ENCODE peak calls at places on chromosomes 4 and X, in seven cellular contexts. U, P, Z, H, V, F and K are unnamed samples. For H3K4me1, the result is how much of the 10 kb centered on the place peaks cover.

GRCh38 chrX:39425124-39425806 is 624.0 kb downstream of the MID1IP1 start:
- DNase-seq in H (no peak), P (no peak), Z (no peak), V (no peak), U (no peak), F (no peak), K (no peak)

GRCh38 chr4:138669479-138670165 is 346.0 kb upstream of the NOCT start:
- DNase-seq in P (no peak), F (peak), Z (no peak), H (no peak), V (no peak), U (no peak), K (no peak)

GRCh38 chrX:101764538-101764937 is 104.9 kb upstream of the ARMCX2 start:
- DNase-seq in P (no peak), Z (no peak), U (no peak), H (no peak), V (no peak), F (no peak), K (no peak)

GRCh38 chrX:13418126-13419091 is 98.6 kb upstream of the ATXN3L start:
- DNase-seq in V (no peak), P (no peak), F (peak), U (no peak), Z (no peak), H (no peak), K (no peak)

GRCh38 chr4:14223461-14223860 is 595.9 kb upstream of the BOD1L1 start:
- DNase-seq in U (no peak), V (no peak), Z (no peak), F (no peak), P (no peak), H (no peak), K (no peak)

GRCh38 chr4:646460-646859 is 21.1 kb downstream of the PDE6B start:
- DNase-seq in Z (peak), F (no peak), U (no peak), P (no peak), H (no peak), V (no peak), K (no peak)

GRCh38 chr4:107011312-107011711 is 24.8 kb downstream of the DKK2 start:
- DNase-seq in Z (no peak), U (no peak), P (no peak), F (no peak), V (no peak), H (no peak), K (no peak)

GRCh38 chrX:49000640-49001039 is 1.4 kb downstream of the GRIPAP1 start:
- DNase-seq in V (no peak), P (no peak), Z (peak), H (no peak), F (no peak), U (no peak), K (no peak)

GRCh38 chr4:174865418-174865985 is 36.5 kb upstream of the GLRA3 start:
- DNase-seq in F (no peak), V (no peak), U (no peak), P (no peak), Z (no peak), H (no peak), K (no peak)

GRCh38 chr4:40281099-40281498 is 54.0 kb upstream of the CHRNA9 start:
- DNase-seq in F (no peak), H (no peak), U (no peak), Z (no peak), P (no peak), V (no peak), K (no peak)

GRCh38 chr4:107956011-107956410 is 24.7 kb downstream of the CYP2U1 start:
- DNase-seq in P (no peak), F (no peak), Z (no peak), U (no peak), V (no peak), H (no peak), K (no peak)

GRCh38 chr4:160403066-160403465 is 1300.2 kb downstream of the RAPGEF2 start:
- DNase-seq in U (no peak), F (no peak), P (no peak), H (no peak), V (no peak), Z (no peak), K (no peak)

DNA sequence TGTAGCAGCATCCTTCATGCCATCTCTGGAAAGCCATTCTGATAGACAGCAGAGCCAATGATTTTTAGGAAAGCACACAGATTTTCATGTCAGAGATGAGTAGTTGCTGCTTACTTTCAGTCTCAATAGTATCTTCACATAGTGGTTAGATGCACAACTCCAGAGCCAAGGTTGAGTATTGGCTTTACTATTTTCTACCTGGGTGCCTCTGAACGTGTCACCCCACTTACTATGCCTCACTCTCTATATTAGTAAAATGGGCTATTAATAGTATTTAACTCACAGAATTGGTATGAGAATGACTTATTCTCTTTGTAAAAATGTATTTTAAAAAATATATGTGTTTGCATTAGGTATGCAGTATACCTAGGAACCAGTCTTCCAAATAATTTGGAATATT is 108.8 kb upstream of the STIM2 start:
- DNase-seq in Z (no peak), U (no peak), F (no peak), V (no peak), H (no peak), P (no peak), K (no peak)
- TF ChIP-seq POLR2A in Z (no peak), U (no peak), F (no peak), V (no peak), H (no peak), P (no peak), K (no peak)

GRCh38 chr4:184817494-184818215 is 8.1 kb downstream of the ACSL1 start:
- DNase-seq in Z (peak), V (no peak), U (no peak), F (no peak), P (peak), H (no peak), K (no peak)
- H3K4me1 ChIP-seq in Z (half or more), V (half or more), U (under half), F (under half), P (under half), H (half or more), K (half or more)

DNA sequence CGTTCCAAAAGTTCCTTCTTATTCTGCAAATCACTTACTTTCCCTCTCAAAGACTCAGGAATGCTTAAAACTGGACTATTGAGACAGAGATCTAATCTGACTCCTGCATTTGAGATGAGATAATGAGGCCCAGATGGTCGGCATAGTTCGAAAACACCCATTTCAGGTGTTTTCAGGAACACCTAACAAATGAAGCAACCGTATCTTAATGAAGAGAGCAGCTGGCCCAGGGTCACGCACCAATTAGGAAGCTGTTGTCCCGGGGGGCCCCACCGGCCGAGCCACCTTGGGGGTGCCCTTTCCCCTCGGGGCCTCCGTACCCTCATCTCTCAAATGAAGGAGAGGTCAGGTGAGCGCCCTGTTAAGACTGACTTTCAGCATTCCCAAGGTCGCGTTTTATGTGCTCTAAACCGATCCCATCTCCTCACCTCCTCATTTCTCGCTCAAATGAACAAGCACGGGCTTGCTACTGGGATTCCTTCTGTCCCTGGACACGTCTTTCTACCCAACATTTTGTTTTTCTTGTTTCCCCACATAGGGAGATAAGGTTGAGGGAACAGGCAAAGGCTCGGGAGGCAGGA is 826 bp downstream of the LRPAP1 start:
- DNase-seq in Z (peak), F (no peak), U (no peak), H (no peak), P (no peak), V (no peak), K (no peak)
- TF ChIP-seq CTCF in Z (no peak), F (no peak), U (no peak), H (no peak), P (no peak), V (no peak), K (no peak)

DNA sequence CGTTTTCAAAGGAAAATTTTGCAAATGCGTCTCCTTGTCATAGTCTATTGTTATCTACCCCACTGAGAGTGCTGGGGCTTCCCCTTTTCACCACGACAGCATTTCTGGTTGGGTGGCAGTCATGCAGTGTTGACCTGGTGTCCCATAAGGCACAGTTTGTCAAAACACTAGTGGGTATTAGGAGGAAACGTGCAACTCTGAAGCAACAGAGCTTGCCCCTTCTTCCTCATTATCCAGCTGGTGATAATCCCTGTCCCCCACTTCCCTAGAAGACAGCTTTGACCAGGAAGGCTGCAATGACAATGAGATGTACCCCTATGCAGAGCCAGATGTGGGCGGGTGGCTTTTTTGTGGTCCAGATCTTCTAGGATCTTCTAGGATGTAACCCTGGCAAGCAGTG is 1.8 kb downstream of the TBC1D1 start:
- DNase-seq in H (no peak), F (no peak), Z (peak), V (no peak), U (no peak), P (no peak), K (no peak)
- TF ChIP-seq POLR2A in H (no peak), F (no peak), Z (peak), V (no peak), U (no peak), P (no peak), K (no peak)

GRCh38 chrX:10603612-10604011 is 16.8 kb downstream of the MID1 start:
- DNase-seq in Z (no peak), H (no peak), F (no peak), V (no peak), U (no peak), P (no peak), K (no peak)
- H3K4me1 ChIP-seq in Z (under half), H (under half), F (under half), V (under half), U (half or more), P (under half), K (under half)